ENCODE peak calls at places on chromosomes 3 and 15, in ten cellular contexts. E is mucosa of gallbladder; Z is NCI-H1092 treated with DMSO at 0.1 percent for 48 hours; F is CD8-positive, alpha-beta T cell; X is prostate gland; Y is ELF-1; V is stimulated activated CD8-positive, alpha-beta memory T cell treated with anti-CD3 and anti-CD28 coated beads, Interleukin-4, amount 100 ng/mL, for 4 hours; K is left ventricle myocardium superior; U is AML-193; A is HuH-7.5. L is an unnamed sample.

GRCh38 chr15:50977157-50977556 is 68.7 kb downstream of the AP4E1 start:
- DNase-seq in E (no peak), Z (no peak), F (no peak), X (no peak), Y (no peak), V (no peak), K (no peak), U (no peak), A (no peak), L (no peak)

GRCh38 chr3:148727242-148727641 is 29.5 kb downstream of the AGTR1 start:
- DNase-seq in E (no peak), Z (peak), F (no peak), X (no peak), Y (peak), V (no peak), K (no peak), U (peak), A (no peak), L (peak)

GRCh38 chr3:24149032-24149431 is 203.9 kb downstream of the NR1D2 start:
- DNase-seq in E (no peak), Z (no peak), F (no peak), X (no peak), Y (peak), V (no peak), K (no peak), U (peak), A (no peak), L (no peak)

GRCh38 chr3:136444581-136444980 is 194.4 kb downstream of the PCCB start:
- DNase-seq in E (no peak), Z (no peak), F (no peak), X (no peak), Y (no peak), V (no peak), K (no peak), U (no peak), A (no peak), L (no peak)

GRCh38 chr15:72790302-72790955 is 6.9 kb upstream of the ADPGK start:
- DNase-seq in E (no peak), Z (no peak), F (no peak), X (no peak), Y (no peak), V (no peak), K (no peak), U (no peak), A (no peak), L (no peak)

GRCh38 chr15:85116925-85117646 is 135.4 kb downstream of the PDE8A start:
- DNase-seq in E (no peak), Z (no peak), F (no peak), X (no peak), Y (no peak), V (no peak), K (no peak), U (no peak), A (no peak), L (no peak)

GRCh38 chr15:96414875-96415274 is 84.4 kb downstream of the NR2F2 start:
- DNase-seq in E (no peak), Z (no peak), F (no peak), X (no peak), Y (no peak), V (no peak), K (no peak), U (no peak), A (no peak), L (no peak)

GRCh38 chr3:144496116-144496835 is 524.7 kb downstream of the DIPK2A start:
- DNase-seq in E (no peak), Z (no peak), F (no peak), X (no peak), Y (no peak), V (no peak), K (no peak), U (no peak), A (no peak), L (no peak)

GRCh38 chr3:94026623-94027022 is 1.8 kb downstream of the STX19 start:
- DNase-seq in E (no peak), Z (no peak), F (no peak), X (no peak), Y (no peak), V (no peak), K (no peak), U (no peak), A (no peak), L (no peak)

GRCh38 chr3:37961622-37962455 is 28.7 kb upstream of the VILL start:
- DNase-seq in E (no peak), Z (no peak), F (no peak), X (no peak), Y (no peak), V (no peak), K (no peak), U (no peak), A (no peak), L (no peak)

GRCh38 chr3:170357176-170357919 is at the start of gene SKIL:
- DNase-seq in E (peak), Z (peak), F (peak), X (peak), Y (peak), V (peak), K (peak), U (peak), A (peak), L (peak)

GRCh38 chr15:88845616-88846015 is 42.4 kb downstream of the ACAN start:
- DNase-seq in E (no peak), Z (no peak), F (no peak), X (no peak), Y (no peak), V (no peak), K (no peak), U (no peak), A (no peak), L (no peak)

GRCh38 chr15:101675796-101676582 is 23.8 kb upstream of the TM2D3 start:
- DNase-seq in E (no peak), Z (no peak), F (no peak), X (no peak), Y (peak), V (no peak), K (no peak), U (no peak), A (no peak), L (no peak)

GRCh38 chr3:166071831-166072230 is 234.6 kb upstream of the BCHE start:
- DNase-seq in E (no peak), Z (no peak), F (no peak), X (no peak), Y (no peak), V (no peak), K (no peak), U (no peak), A (no peak), L (no peak)

GRCh38 chr15:69034352-69034751 is 19.9 kb downstream of the NOX5 start:
- DNase-seq in E (no peak), Z (no peak), F (no peak), X (no peak), Y (no peak), V (no peak), K (no peak), U (no peak), A (no peak), L (no peak)

GRCh38 chr3:38039899-38040261 is 872 bp downstream of the DLEC1 start:
- DNase-seq in E (peak), Z (no peak), F (peak), X (peak), Y (no peak), V (no peak), K (peak), U (peak), A (no peak), L (no peak)

GRCh38 chr3:116896116-116896515 is 186.5 kb downstream of the TUSC7 start:
- DNase-seq in E (no peak), Z (no peak), F (no peak), X (no peak), Y (no peak), V (no peak), K (no peak), U (peak), A (no peak), L (no peak)

GRCh38 chr3:169764164-169764452 is 752 bp downstream of the TERC start:
- DNase-seq in E (no peak), Z (no peak), F (no peak), X (no peak), Y (no peak), V (no peak), K (no peak), U (peak), A (no peak), L (no peak)

GRCh38 chr3:187507266-187507665 is 139.1 kb downstream of the RTP4 start:
- DNase-seq in E (no peak), Z (no peak), F (no peak), X (no peak), Y (no peak), V (no peak), K (no peak), U (no peak), A (no peak), L (no peak)

L was measured in posterior cingulate gyrus.